ENCODE peak calls at places on chromosomes 16 and 17, in five cellular contexts. One of them, this sample, is unnamed.

GRCh38 chr17:31788956-31789355 is 70.1 kb downstream of the COPRS start:
- DNase-seq in A549: no peak
- DNase-seq in K562: no peak
- DNase-seq in IMR-90: peak
- DNase-seq in HepG2: no peak
- DNase-seq in this sample: no peak

GRCh38 chr16:79188115-79188779 is 412.3 kb downstream of the MAF start:
- DNase-seq in A549: no peak
- DNase-seq in K562: no peak
- DNase-seq in IMR-90: no peak
- DNase-seq in HepG2: no peak
- DNase-seq in this sample: no peak

GRCh38 chr17:29004081-29004692 is 1.6 kb downstream of the SEZ6 start:
- DNase-seq in A549: peak
- DNase-seq in K562: no peak
- DNase-seq in IMR-90: peak
- DNase-seq in HepG2: no peak
- DNase-seq in this sample: no peak

GRCh38 chr17:31537558-31537957 is 146.1 kb downstream of the RAB11FIP4 start:
- DNase-seq in A549: no peak
- DNase-seq in K562: no peak
- DNase-seq in IMR-90: peak
- DNase-seq in HepG2: no peak
- DNase-seq in this sample: no peak

GRCh38 chr16:72236866-72237265 is 64.9 kb upstream of the PMFBP1 start:
- DNase-seq in A549: no peak
- DNase-seq in K562: no peak
- DNase-seq in IMR-90: no peak
- DNase-seq in HepG2: no peak
- DNase-seq in this sample: no peak

GRCh38 chr17:80781188-80781577 is 210.5 kb upstream of the CHMP6 start:
- DNase-seq in A549: no peak
- DNase-seq in K562: no peak
- DNase-seq in IMR-90: no peak
- DNase-seq in HepG2: no peak
- DNase-seq in this sample: no peak

GRCh38 chr16:85202631-85203461 is 90.6 kb upstream of the CIBAR2 start:
- DNase-seq in A549: no peak
- DNase-seq in K562: no peak
- DNase-seq in IMR-90: peak
- DNase-seq in HepG2: no peak
- DNase-seq in this sample: no peak

GRCh38 chr17:65027305-65027704 is 29.2 kb downstream of the GNA13 start:
- DNase-seq in A549: peak
- DNase-seq in K562: peak
- DNase-seq in IMR-90: peak
- DNase-seq in HepG2: peak
- DNase-seq in this sample: peak

GRCh38 chr17:7285679-7286078 is 4.2 kb downstream of the SLC2A4 start:
- DNase-seq in A549: no peak
- DNase-seq in K562: no peak
- DNase-seq in IMR-90: no peak
- DNase-seq in HepG2: no peak
- DNase-seq in this sample: no peak

GRCh38 chr16:4290236-4290830 is 17.5 kb upstream of the TFAP4 start:
- DNase-seq in A549: peak
- DNase-seq in K562: no peak
- DNase-seq in IMR-90: peak
- DNase-seq in HepG2: peak
- DNase-seq in this sample: no peak

GRCh38 chr17:50079334-50080095 is 15.6 kb upstream of the PDK2 start:
- DNase-seq in A549: peak
- DNase-seq in K562: peak
- DNase-seq in IMR-90: no peak
- DNase-seq in HepG2: peak
- DNase-seq in this sample: peak

GRCh38 chr17:2094891-2095535 is 40.1 kb downstream of the HIC1 start:
- DNase-seq in A549: peak
- DNase-seq in K562: no peak
- DNase-seq in IMR-90: peak
- DNase-seq in HepG2: peak
- DNase-seq in this sample: no peak

GRCh38 chr16:3145151-3145550 is 10.3 kb downstream of the ZNF213 start:
- DNase-seq in A549: no peak
- DNase-seq in K562: no peak
- DNase-seq in IMR-90: no peak
- DNase-seq in HepG2: no peak
- DNase-seq in this sample: no peak

GRCh38 chr17:27540300-27541105 is 84.3 kb downstream of the KSR1 start:
- DNase-seq in A549: peak
- DNase-seq in K562: no peak
- DNase-seq in IMR-90: peak
- DNase-seq in HepG2: peak
- DNase-seq in this sample: no peak

GRCh38 chr16:88782454-88783390 is 2.3 kb downstream of the PIEZO1 start:
- DNase-seq in A549: no peak
- DNase-seq in K562: peak
- DNase-seq in IMR-90: peak
- DNase-seq in HepG2: no peak
- DNase-seq in this sample: no peak

GRCh38 chr16:66476328-66477027 is 49.4 kb downstream of the BEAN1 start:
- DNase-seq in A549: peak
- DNase-seq in K562: peak
- DNase-seq in IMR-90: no peak
- DNase-seq in HepG2: no peak
- DNase-seq in this sample: peak

GRCh38 chr16:70746708-70747424 is 54.1 kb downstream of the VAC14 start:
- DNase-seq in A549: peak
- DNase-seq in K562: peak
- DNase-seq in IMR-90: peak
- DNase-seq in HepG2: peak
- DNase-seq in this sample: no peak

GRCh38 chr16:4081577-4082021 is 34.6 kb downstream of the ADCY9 start:
- DNase-seq in A549: no peak
- DNase-seq in K562: no peak
- DNase-seq in IMR-90: peak
- DNase-seq in HepG2: no peak
- DNase-seq in this sample: no peak

GRCh38 chr16:11327277-11328171 is 17.7 kb upstream of the RMI2 start:
- DNase-seq in A549: no peak
- DNase-seq in K562: no peak
- DNase-seq in IMR-90: no peak
- DNase-seq in HepG2: no peak
- DNase-seq in this sample: no peak

GRCh38 chr16:76653390-76654026 is 376.3 kb downstream of the CNTNAP4 start:
- DNase-seq in A549: peak
- DNase-seq in K562: peak
- DNase-seq in IMR-90: peak
- DNase-seq in HepG2: peak
- DNase-seq in this sample: peak

GRCh38 chr16:54286330-54287017 is at the start of gene IRX3:
- DNase-seq in A549: peak
- DNase-seq in K562: no peak
- DNase-seq in IMR-90: peak
- DNase-seq in HepG2: peak
- DNase-seq in this sample: peak
- TF ChIP-seq BHLHE40 in A549: no peak
- TF ChIP-seq BHLHE40 in K562: no peak
- TF ChIP-seq BHLHE40 in IMR-90: no peak
- TF ChIP-seq BHLHE40 in HepG2: no peak
- TF ChIP-seq BHLHE40 in this sample: no peak

DNA sequence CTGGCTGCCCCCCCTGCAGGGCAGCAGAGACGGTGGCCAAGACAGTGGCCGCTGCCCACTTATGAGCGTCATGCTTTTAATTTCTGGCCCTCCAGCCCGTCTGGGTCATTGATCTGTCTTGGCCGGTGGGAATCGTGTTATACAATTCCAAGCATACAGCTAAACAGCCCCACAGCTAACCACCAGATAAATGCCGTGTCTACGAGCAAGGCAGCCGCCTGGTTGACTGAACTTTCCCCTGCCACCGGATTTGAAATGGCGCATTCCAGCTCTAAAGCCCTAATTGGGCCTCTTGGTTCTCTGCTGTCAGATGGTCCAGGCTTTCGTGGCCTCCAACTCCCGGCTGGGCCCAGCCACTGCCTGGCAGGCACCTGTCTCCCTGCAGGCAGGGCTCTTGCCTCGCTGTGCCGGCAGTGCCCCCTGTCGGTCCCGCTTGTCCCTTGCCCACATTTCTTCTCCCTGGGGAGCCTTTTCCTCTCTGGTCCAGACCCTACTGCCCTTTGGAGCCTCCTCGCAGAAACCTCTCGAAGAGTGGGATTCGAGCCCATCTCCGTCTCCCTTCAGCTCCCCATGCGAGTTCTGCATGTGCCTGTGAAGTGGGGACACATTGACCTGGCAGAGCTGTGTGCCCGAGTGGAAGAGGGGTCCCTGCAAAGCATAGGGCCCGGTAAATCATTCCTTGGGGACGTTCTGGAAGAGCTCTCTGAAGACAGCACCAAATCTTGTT is 1.8 kb upstream of the RBFOX3 start:
- DNase-seq in A549: peak
- DNase-seq in K562: peak
- DNase-seq in IMR-90: peak
- DNase-seq in HepG2: peak
- DNase-seq in this sample: peak
- TF ChIP-seq BHLHE40 in A549: no peak
- TF ChIP-seq BHLHE40 in K562: peak
- TF ChIP-seq BHLHE40 in IMR-90: no peak
- TF ChIP-seq BHLHE40 in HepG2: no peak
- TF ChIP-seq BHLHE40 in this sample: no peak

GRCh38 chr17:72982680-72983079 is 109.8 kb downstream of the SLC39A11 start:
- DNase-seq in A549: no peak
- DNase-seq in K562: no peak
- DNase-seq in IMR-90: no peak
- DNase-seq in HepG2: peak
- DNase-seq in this sample: no peak
- TF ChIP-seq BHLHE40 in A549: no peak
- TF ChIP-seq BHLHE40 in K562: no peak
- TF ChIP-seq BHLHE40 in IMR-90: no peak
- TF ChIP-seq BHLHE40 in HepG2: no peak
- TF ChIP-seq BHLHE40 in this sample: no peak

GRCh38 chr16:22788190-22788530 is 25.8 kb upstream of the HS3ST2 start:
- DNase-seq in A549: no peak
- DNase-seq in K562: no peak
- DNase-seq in IMR-90: no peak
- DNase-seq in HepG2: no peak
- DNase-seq in this sample: no peak

GRCh38 chr16:22787456-22788189 is 26.3 kb upstream of the HS3ST2 start:
- DNase-seq in A549: no peak
- DNase-seq in K562: no peak
- DNase-seq in IMR-90: peak
- DNase-seq in HepG2: no peak
- DNase-seq in this sample: no peak

GRCh38 chr16:22786691-22787090 is 27.3 kb upstream of the HS3ST2 start:
- DNase-seq in A549: no peak
- DNase-seq in K562: no peak
- DNase-seq in IMR-90: no peak
- DNase-seq in HepG2: no peak
- DNase-seq in this sample: no peak

GRCh38 chr16:22786284-22786683 is 27.7 kb upstream of the HS3ST2 start:
- DNase-seq in A549: no peak
- DNase-seq in K562: no peak
- DNase-seq in IMR-90: no peak
- DNase-seq in HepG2: no peak
- DNase-seq in this sample: no peak

DNA sequence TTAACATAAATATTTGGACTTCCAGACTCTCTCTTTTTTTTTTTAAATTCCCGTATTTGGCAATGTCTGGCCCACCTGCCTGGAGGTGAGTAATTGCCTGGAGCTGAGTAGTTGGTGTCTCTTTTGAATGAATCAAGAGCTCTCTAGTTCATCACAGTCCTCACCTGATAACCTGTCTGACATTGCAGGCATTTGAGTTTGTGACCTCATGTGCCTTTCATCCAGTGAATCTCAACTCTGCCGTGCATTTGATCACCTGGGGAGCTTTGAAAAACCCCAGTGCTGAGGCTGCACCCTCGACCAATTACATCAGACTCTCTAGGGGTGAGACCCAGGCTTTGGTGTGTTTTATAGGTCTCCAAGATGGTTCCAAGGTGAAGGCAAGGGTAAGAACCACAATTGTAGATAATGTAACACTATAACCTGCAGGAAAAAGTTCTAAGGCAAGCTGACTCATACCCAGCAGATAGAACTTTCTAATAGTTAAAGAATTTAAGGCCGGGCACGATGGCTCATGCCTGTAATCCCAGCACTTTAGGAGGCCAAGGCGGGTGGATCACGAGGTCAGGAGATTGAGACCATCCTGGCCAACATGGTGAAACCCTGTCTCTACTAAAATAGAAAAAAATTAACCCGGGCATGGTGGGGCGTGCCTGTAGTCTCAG is 24.5 kb upstream of the HS3ST2 start:
- DNase-seq in A549: no peak
- DNase-seq in K562: no peak
- DNase-seq in IMR-90: no peak
- DNase-seq in HepG2: no peak
- DNase-seq in this sample: no peak
- TF ChIP-seq BHLHE40 in A549: no peak
- TF ChIP-seq BHLHE40 in K562: no peak
- TF ChIP-seq BHLHE40 in IMR-90: no peak
- TF ChIP-seq BHLHE40 in HepG2: no peak
- TF ChIP-seq BHLHE40 in this sample: no peak

DNA sequence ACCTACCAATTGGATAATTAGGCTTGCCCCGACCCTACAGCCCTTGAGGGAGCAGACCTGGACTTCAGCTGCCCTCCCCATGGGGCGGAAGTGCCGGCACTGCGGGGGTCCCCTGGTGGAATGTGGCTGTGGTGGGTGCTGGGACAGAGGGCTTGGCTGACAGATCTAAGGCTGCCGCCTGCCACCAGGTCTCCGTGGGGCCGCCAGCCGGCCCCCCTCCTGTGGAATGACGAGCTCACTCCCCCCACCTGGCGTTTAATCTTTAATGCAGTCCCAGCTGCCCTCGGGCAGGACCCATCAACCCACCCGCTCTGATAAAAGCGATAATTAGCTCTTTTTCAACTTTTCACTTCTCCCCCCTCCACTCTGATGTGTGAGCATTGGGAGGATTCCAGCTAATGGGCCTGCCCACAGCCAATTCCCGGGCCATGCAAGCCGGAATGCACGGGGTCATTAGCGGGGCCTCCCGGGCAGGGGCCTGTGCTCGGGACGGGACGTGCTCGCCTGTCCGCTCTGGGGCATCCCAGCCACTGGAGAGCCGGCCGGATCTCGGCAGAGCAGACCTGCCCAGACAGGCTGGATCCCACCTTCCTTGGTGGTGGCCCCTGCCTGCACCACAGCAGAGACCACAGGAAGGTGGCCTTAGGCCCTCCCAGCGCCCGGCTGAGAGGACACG is 28.3 kb upstream of the GOSR2 start:
- DNase-seq in A549: no peak
- DNase-seq in K562: peak
- DNase-seq in IMR-90: no peak
- DNase-seq in HepG2: no peak
- DNase-seq in this sample: no peak
- TF ChIP-seq BHLHE40 in A549: no peak
- TF ChIP-seq BHLHE40 in K562: no peak
- TF ChIP-seq BHLHE40 in IMR-90: no peak
- TF ChIP-seq BHLHE40 in HepG2: no peak
- TF ChIP-seq BHLHE40 in this sample: no peak